ENCODE peak calls at places on chromosomes 16 and 17, in four cellular contexts. G is NCI-H510A treated with DMSO at 0.1 percent for 48 hours; L is nucleus accumbens; Q is effector CD4-positive, alpha-beta T cell. P is an unnamed sample.

GRCh38 chr17:20095366-20096080 is 86.4 kb downstream of the SPECC1 start:
- DNase-seq in G (peak), L (peak), Q (no peak), P (no peak)

GRCh38 chr16:50597563-50598255 is 49.5 kb downstream of the NKD1 start:
- DNase-seq in G (no peak), L (no peak), Q (no peak), P (no peak)

GRCh38 chr16:62383941-62384340 is 347.7 kb upstream of the CDH8 start:
- DNase-seq in G (no peak), L (no peak), Q (no peak), P (no peak)

GRCh38 chr16:87160752-87161337 is 156.3 kb downstream of the C16orf95 start:
- DNase-seq in G (no peak), L (no peak), Q (no peak), P (no peak)

GRCh38 chr16:66988197-66988788 is at the start of gene CES4A:
- DNase-seq in G (no peak), L (no peak), Q (no peak), P (no peak)

GRCh38 chr16:85416267-85417109 is 196.6 kb upstream of the GSE1 start:
- DNase-seq in G (peak), L (no peak), Q (peak), P (peak)

GRCh38 chr16:89422527-89422904 is 67.8 kb downstream of the ANKRD11 start:
- DNase-seq in G (no peak), L (no peak), Q (no peak), P (no peak)

GRCh38 chr16:28069921-28070794 is 6.6 kb upstream of the GSG1L start:
- DNase-seq in G (no peak), L (no peak), Q (no peak), P (no peak)

GRCh38 chr17:57466042-57466471 is 209.7 kb downstream of the MSI2 start:
- DNase-seq in G (no peak), L (no peak), Q (no peak), P (no peak)

GRCh38 chr17:17391575-17392370 is 85.0 kb upstream of the MED9 start:
- DNase-seq in G (no peak), L (no peak), Q (peak), P (peak)

GRCh38 chr16:15033309-15033707 is 22.6 kb downstream of the NTAN1 start:
- DNase-seq in G (no peak), L (no peak), Q (no peak), P (no peak)

GRCh38 chr17:3558603-3559269 is 1.1 kb upstream of the TRPV3 start:
- DNase-seq in G (peak), L (no peak), Q (peak), P (no peak)

GRCh38 chr17:64661981-64662773 is at the start of gene SMURF2:
- DNase-seq in G (peak), L (peak), Q (peak), P (peak)

GRCh38 chr17:37116802-37117201 is 168.0 kb downstream of the AATF start:
- DNase-seq in G (no peak), L (no peak), Q (no peak), P (no peak)

GRCh38 chr16:84950906-84951305 is 60.4 kb downstream of the ZDHHC7 start:
- DNase-seq in G (no peak), L (no peak), Q (peak), P (peak)

GRCh38 chr17:64083571-64084085 is 46.3 kb downstream of the ERN1 start:
- DNase-seq in G (no peak), L (no peak), Q (no peak), P (no peak)

GRCh38 chr17:27384261-27384701 is 72.0 kb upstream of the KSR1 start:
- DNase-seq in G (no peak), L (peak), Q (no peak), P (no peak)

GRCh38 chr17:40450175-40450574 is 6.9 kb downstream of the IGFBP4 start:
- DNase-seq in G (peak), L (no peak), Q (peak), P (peak)

GRCh38 chr16:66587881-66588600 is 8.8 kb downstream of the CMTM2 start:
- DNase-seq in G (no peak), L (no peak), Q (no peak), P (no peak)